ENCODE peak calls at places on chromosome 1, in nine cellular contexts. One of them, this sample, is unnamed.
A peak's percentile ranks its signal among the peaks of the same experiment; 100 is the strongest.

GRCh38 chr1:115313173-115313572 is 24.9 kb downstream of the NGF start:
- DNase-seq in HepG2: no peak
- DNase-seq in MM.1S: no peak
- DNase-seq in GM13976: no peak
- DNase-seq in HFF-Myc: no peak
- DNase-seq in spleen: no peak
- DNase-seq in lung: no peak
- DNase-seq in IMR-90: no peak
- DNase-seq in adrenal gland: no peak
- DNase-seq in this sample: no peak

GRCh38 chr1:212545941-212546638 is 62.5 kb upstream of the ATF3 start:
- DNase-seq in HepG2: no peak
- DNase-seq in MM.1S: no peak
- DNase-seq in GM13976: no peak
- DNase-seq in HFF-Myc: no peak
- DNase-seq in spleen: no peak
- DNase-seq in lung: no peak
- DNase-seq in IMR-90: peak; percentile 61
- DNase-seq in adrenal gland: peak; percentile 50
- DNase-seq in this sample: peak; percentile 84

GRCh38 chr1:10615336-10615735 is 140.6 kb downstream of the PEX14 start:
- DNase-seq in HepG2: no peak
- DNase-seq in MM.1S: no peak
- DNase-seq in GM13976: no peak
- DNase-seq in HFF-Myc: no peak
- DNase-seq in spleen: peak; percentile 23
- DNase-seq in lung: no peak
- DNase-seq in IMR-90: no peak
- DNase-seq in adrenal gland: no peak
- DNase-seq in this sample: no peak

GRCh38 chr1:48777219-48777895 is 666 bp upstream of the BEND5 start:
- DNase-seq in HepG2: no peak
- DNase-seq in MM.1S: no peak
- DNase-seq in GM13976: no peak
- DNase-seq in HFF-Myc: no peak
- DNase-seq in spleen: no peak
- DNase-seq in lung: peak; percentile 32
- DNase-seq in IMR-90: no peak
- DNase-seq in adrenal gland: peak; percentile 12
- DNase-seq in this sample: no peak

GRCh38 chr1:172602706-172603105 is 56.2 kb upstream of the FASLG start:
- DNase-seq in HepG2: no peak
- DNase-seq in MM.1S: no peak
- DNase-seq in GM13976: no peak
- DNase-seq in HFF-Myc: no peak
- DNase-seq in spleen: no peak
- DNase-seq in lung: no peak
- DNase-seq in IMR-90: no peak
- DNase-seq in adrenal gland: no peak
- DNase-seq in this sample: no peak

GRCh38 chr1:53182111-53182593 is 14.5 kb upstream of the CPT2 start:
- DNase-seq in HepG2: peak; percentile 78
- DNase-seq in MM.1S: peak; percentile 82
- DNase-seq in GM13976: peak; percentile 79
- DNase-seq in HFF-Myc: no peak
- DNase-seq in spleen: peak; percentile 92
- DNase-seq in lung: peak; percentile 88
- DNase-seq in IMR-90: peak; percentile 67
- DNase-seq in adrenal gland: peak; percentile 87
- DNase-seq in this sample: peak; percentile 90

GRCh38 chr1:51924455-51924854 is 45.9 kb upstream of the NRDC start:
- DNase-seq in HepG2: no peak
- DNase-seq in MM.1S: no peak
- DNase-seq in GM13976: no peak
- DNase-seq in HFF-Myc: no peak
- DNase-seq in spleen: no peak
- DNase-seq in lung: no peak
- DNase-seq in IMR-90: peak; percentile 77
- DNase-seq in adrenal gland: no peak
- DNase-seq in this sample: peak; percentile 46

GRCh38 chr1:39671793-39672550 is at the start of gene NT5C1A:
- DNase-seq in HepG2: no peak
- DNase-seq in MM.1S: peak; percentile 41
- DNase-seq in GM13976: peak; percentile 78
- DNase-seq in HFF-Myc: no peak
- DNase-seq in spleen: no peak
- DNase-seq in lung: no peak
- DNase-seq in IMR-90: no peak
- DNase-seq in adrenal gland: peak; percentile 58
- DNase-seq in this sample: no peak

GRCh38 chr1:234368320-234369032 is 4.8 kb upstream of the COA6 start:
- DNase-seq in HepG2: no peak
- DNase-seq in MM.1S: no peak
- DNase-seq in GM13976: no peak
- DNase-seq in HFF-Myc: no peak
- DNase-seq in spleen: no peak
- DNase-seq in lung: no peak
- DNase-seq in IMR-90: no peak
- DNase-seq in adrenal gland: no peak
- DNase-seq in this sample: no peak

GRCh38 chr1:36350659-36351171 is 27.3 kb upstream of the EVA1B start:
- DNase-seq in HepG2: no peak
- DNase-seq in MM.1S: no peak
- DNase-seq in GM13976: no peak
- DNase-seq in HFF-Myc: no peak
- DNase-seq in spleen: peak; percentile 85
- DNase-seq in lung: no peak
- DNase-seq in IMR-90: peak; percentile 80
- DNase-seq in adrenal gland: no peak
- DNase-seq in this sample: peak; percentile 76

GRCh38 chr1:105138445-105138821 is 1388.7 kb downstream of the AMY1C start:
- DNase-seq in HepG2: peak; percentile 76
- DNase-seq in MM.1S: no peak
- DNase-seq in GM13976: no peak
- DNase-seq in HFF-Myc: no peak
- DNase-seq in spleen: no peak
- DNase-seq in lung: peak; percentile 42
- DNase-seq in IMR-90: no peak
- DNase-seq in adrenal gland: no peak
- DNase-seq in this sample: no peak
- TF ChIP-seq CTCF in HepG2: peak; percentile 39
- TF ChIP-seq CTCF in MM.1S: no peak
- TF ChIP-seq CTCF in GM13976: no peak
- TF ChIP-seq CTCF in HFF-Myc: no peak
- TF ChIP-seq CTCF in spleen: no peak
- TF ChIP-seq CTCF in lung: no peak
- TF ChIP-seq CTCF in IMR-90: no peak
- TF ChIP-seq CTCF in adrenal gland: no peak
- TF ChIP-seq CTCF in this sample: no peak

GRCh38 chr1:229600229-229600628 is 25.7 kb downstream of the TAF5L start:
- DNase-seq in HepG2: no peak
- DNase-seq in MM.1S: no peak
- DNase-seq in GM13976: no peak
- DNase-seq in HFF-Myc: no peak
- DNase-seq in spleen: no peak
- DNase-seq in lung: no peak
- DNase-seq in IMR-90: no peak
- DNase-seq in adrenal gland: no peak
- DNase-seq in this sample: no peak

GRCh38 chr1:229597877-229598276 is 28.0 kb downstream of the TAF5L start:
- DNase-seq in HepG2: no peak
- DNase-seq in MM.1S: no peak
- DNase-seq in GM13976: no peak
- DNase-seq in HFF-Myc: no peak
- DNase-seq in spleen: no peak
- DNase-seq in lung: no peak
- DNase-seq in IMR-90: peak; percentile 72
- DNase-seq in adrenal gland: no peak
- DNase-seq in this sample: peak; percentile 23

GRCh38 chr1:229599218-229599812 is 26.6 kb downstream of the TAF5L start:
- DNase-seq in HepG2: no peak
- DNase-seq in MM.1S: no peak
- DNase-seq in GM13976: no peak
- DNase-seq in HFF-Myc: no peak
- DNase-seq in spleen: no peak
- DNase-seq in lung: no peak
- DNase-seq in IMR-90: no peak
- DNase-seq in adrenal gland: no peak
- DNase-seq in this sample: peak; percentile 55

GRCh38 chr1:229594227-229595008 is 31.5 kb downstream of the TAF5L start:
- DNase-seq in HepG2: no peak
- DNase-seq in MM.1S: no peak
- DNase-seq in GM13976: no peak
- DNase-seq in HFF-Myc: no peak
- DNase-seq in spleen: no peak
- DNase-seq in lung: no peak
- DNase-seq in IMR-90: no peak
- DNase-seq in adrenal gland: no peak
- DNase-seq in this sample: no peak

DNA sequence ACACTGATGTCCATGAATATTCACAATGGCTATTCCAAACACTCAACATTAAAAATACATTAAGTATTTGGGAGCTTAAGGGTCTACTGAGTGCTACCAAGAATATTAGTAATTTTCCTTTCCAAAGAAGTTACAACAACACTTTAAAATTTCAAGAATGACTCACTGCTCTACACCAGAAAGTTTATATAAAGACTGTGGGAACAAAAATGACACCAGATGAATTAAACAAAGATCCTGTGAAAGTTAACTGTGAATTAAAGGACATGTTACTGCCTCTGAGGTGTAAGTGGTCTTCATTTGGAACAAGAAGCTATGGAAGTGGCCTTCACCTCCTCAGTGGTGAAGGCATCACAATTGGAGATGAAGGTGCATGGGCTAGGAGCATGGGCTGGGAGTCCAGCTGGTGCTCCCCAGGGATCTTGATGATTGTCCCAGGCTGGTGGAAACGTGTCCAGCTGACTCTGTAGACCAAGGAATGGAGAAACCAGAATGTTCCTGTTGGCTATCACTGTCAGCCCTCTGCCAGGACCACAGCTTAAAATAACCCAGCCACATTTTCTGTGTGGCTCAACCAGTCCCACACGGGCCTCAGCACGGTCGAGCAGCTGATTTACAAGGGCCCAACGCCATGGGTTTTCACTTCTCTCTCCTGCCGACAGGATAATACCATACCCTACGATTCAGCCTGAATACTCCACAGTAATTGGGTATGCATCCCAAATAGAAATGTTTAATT is 28.8 kb downstream of the TAF5L start:
- DNase-seq in HepG2: no peak
- DNase-seq in MM.1S: no peak
- DNase-seq in GM13976: no peak
- DNase-seq in HFF-Myc: no peak
- DNase-seq in spleen: no peak
- DNase-seq in lung: no peak
- DNase-seq in IMR-90: peak; percentile 84
- DNase-seq in adrenal gland: peak; percentile 2
- DNase-seq in this sample: peak; percentile 74
- TF ChIP-seq CTCF in HepG2: no peak
- TF ChIP-seq CTCF in MM.1S: no peak
- TF ChIP-seq CTCF in GM13976: no peak
- TF ChIP-seq CTCF in HFF-Myc: no peak
- TF ChIP-seq CTCF in spleen: no peak
- TF ChIP-seq CTCF in lung: no peak
- TF ChIP-seq CTCF in IMR-90: no peak
- TF ChIP-seq CTCF in adrenal gland: no peak
- TF ChIP-seq CTCF in this sample: peak; percentile 25

DNA sequence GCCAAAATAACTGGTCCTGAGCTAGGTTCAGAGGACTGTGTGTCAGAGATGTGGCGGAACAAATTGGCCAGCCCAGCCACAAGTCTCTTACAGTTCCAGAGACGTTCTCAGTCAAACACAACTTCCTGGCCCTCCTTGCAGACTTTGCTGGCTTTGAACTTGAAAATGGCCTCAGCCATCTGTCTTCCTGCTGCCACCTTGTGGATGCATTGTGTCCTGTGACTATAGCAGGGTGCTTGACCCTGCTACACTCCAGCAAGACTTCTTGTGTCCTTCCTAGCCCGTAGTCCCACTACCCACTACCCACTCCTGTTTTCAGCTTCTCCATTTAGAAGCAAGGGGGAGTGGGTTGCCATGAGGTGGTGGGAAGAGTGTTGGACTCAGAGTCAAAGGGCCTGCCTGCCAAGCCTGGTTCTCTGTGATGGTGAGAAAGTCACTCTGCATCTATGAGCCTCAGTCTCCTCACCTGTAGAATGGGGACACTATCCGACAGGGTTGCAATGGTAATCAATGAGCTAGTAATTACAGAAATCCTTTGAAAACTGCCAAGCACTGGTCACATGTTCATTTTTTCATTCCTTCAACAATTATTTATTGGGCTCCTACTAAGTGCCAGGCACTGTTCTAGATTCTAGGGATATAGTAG is 109.9 kb downstream of the IGSF21 start:
- DNase-seq in HepG2: peak; percentile 33
- DNase-seq in MM.1S: peak; percentile 21
- DNase-seq in GM13976: peak; percentile 47
- DNase-seq in HFF-Myc: no peak
- DNase-seq in spleen: no peak
- DNase-seq in lung: no peak
- DNase-seq in IMR-90: peak; percentile 1
- DNase-seq in adrenal gland: peak; percentile 49
- DNase-seq in this sample: no peak
- TF ChIP-seq CTCF in HepG2: peak; percentile 60
- TF ChIP-seq CTCF in MM.1S: peak; percentile 47
- TF ChIP-seq CTCF in GM13976: peak; percentile 26
- TF ChIP-seq CTCF in HFF-Myc: peak; percentile 21
- TF ChIP-seq CTCF in spleen: no peak
- TF ChIP-seq CTCF in lung: no peak
- TF ChIP-seq CTCF in IMR-90: no peak
- TF ChIP-seq CTCF in adrenal gland: peak; percentile 40
- TF ChIP-seq CTCF in this sample: peak; percentile 8

GRCh38 chr1:109918077-109918606 is 7.5 kb downstream of the CSF1 start:
- DNase-seq in HepG2: no peak
- DNase-seq in MM.1S: no peak
- DNase-seq in GM13976: no peak
- DNase-seq in HFF-Myc: no peak
- DNase-seq in spleen: peak; percentile 18
- DNase-seq in lung: no peak
- DNase-seq in IMR-90: no peak
- DNase-seq in adrenal gland: no peak
- DNase-seq in this sample: no peak
- TF ChIP-seq CTCF in HepG2: peak; percentile 35
- TF ChIP-seq CTCF in MM.1S: no peak
- TF ChIP-seq CTCF in GM13976: no peak
- TF ChIP-seq CTCF in HFF-Myc: no peak
- TF ChIP-seq CTCF in spleen: no peak
- TF ChIP-seq CTCF in lung: no peak
- TF ChIP-seq CTCF in IMR-90: no peak
- TF ChIP-seq CTCF in adrenal gland: no peak
- TF ChIP-seq CTCF in this sample: no peak

This sample was measured in fibroblast of the aortic adventitia.